ENCODE peak calls at places on chromosomes 6 and 20, in nine cellular contexts. K, D, G, A, C, E, Q, I and N are unnamed samples.

GRCh38 chr6:164321297-164321696 is 906.8 kb downstream of the QKI start:
- DNase-seq in K (no peak), D (no peak), G (no peak), A (no peak), C (no peak), E (no peak), Q (no peak), I (no peak), N (no peak)

GRCh38 chr6:143027058-143027457 is 33.6 kb upstream of the AIG1 start:
- DNase-seq in K (peak), D (no peak), G (peak), A (no peak), C (no peak), E (peak), Q (peak), I (peak), N (no peak)

GRCh38 chr20:53788253-53789022 is 194.8 kb upstream of the ZNF217 start:
- DNase-seq in K (no peak), D (no peak), G (no peak), A (no peak), C (no peak), E (no peak), Q (no peak), I (no peak), N (no peak)

GRCh38 chr6:105748737-105749161 is 337.4 kb upstream of the PRDM1 start:
- DNase-seq in K (no peak), D (no peak), G (no peak), A (no peak), C (no peak), E (no peak), Q (no peak), I (peak), N (no peak)

GRCh38 chr20:63202811-63203526 is 13.0 kb downstream of the YTHDF1 start:
- DNase-seq in K (no peak), D (no peak), G (no peak), A (no peak), C (no peak), E (no peak), Q (no peak), I (no peak), N (no peak)

GRCh38 chr20:38799248-38799647 is 6.2 kb upstream of the PPP1R16B start:
- DNase-seq in K (no peak), D (no peak), G (no peak), A (no peak), C (no peak), E (no peak), Q (no peak), I (no peak), N (no peak)

GRCh38 chr6:2968600-2969135 is 2.7 kb downstream of the SERPINB6 start:
- DNase-seq in K (no peak), D (no peak), G (no peak), A (no peak), C (no peak), E (no peak), Q (peak), I (no peak), N (no peak)

GRCh38 chr6:37477186-37477585 is 22.5 kb downstream of the CCDC167 start:
- DNase-seq in K (no peak), D (no peak), G (no peak), A (no peak), C (no peak), E (no peak), Q (peak), I (no peak), N (no peak)

GRCh38 chr6:113432729-113433505 is 424.2 kb upstream of the MARCKS start:
- DNase-seq in K (no peak), D (no peak), G (no peak), A (no peak), C (no peak), E (no peak), Q (no peak), I (peak), N (no peak)

GRCh38 chr6:75117701-75118100 is 88.2 kb downstream of the COL12A1 start:
- DNase-seq in K (no peak), D (no peak), G (no peak), A (no peak), C (no peak), E (no peak), Q (no peak), I (peak), N (no peak)

GRCh38 chr6:41451039-41451438 is 95.1 kb upstream of the FOXP4 start:
- DNase-seq in K (no peak), D (no peak), G (peak), A (no peak), C (no peak), E (no peak), Q (peak), I (peak), N (no peak)

GRCh38 chr6:56318851-56319250 is 71.5 kb upstream of the COL21A1 start:
- DNase-seq in K (no peak), D (no peak), G (no peak), A (no peak), C (no peak), E (no peak), Q (no peak), I (no peak), N (no peak)

GRCh38 chr6:86888311-86888710 is 49.0 kb upstream of the HTR1E start:
- DNase-seq in K (no peak), D (no peak), G (no peak), A (no peak), C (no peak), E (no peak), Q (no peak), I (no peak), N (no peak)

GRCh38 chr6:11354019-11354418 is 121.6 kb upstream of the NEDD9 start:
- DNase-seq in K (no peak), D (peak), G (no peak), A (peak), C (no peak), E (no peak), Q (peak), I (peak), N (no peak)

GRCh38 chr6:136236491-136237293 is 13.4 kb downstream of the MTFR2 start:
- DNase-seq in K (no peak), D (no peak), G (no peak), A (no peak), C (no peak), E (no peak), Q (peak), I (peak), N (no peak)

GRCh38 chr20:24448170-24448569 is 21.3 kb upstream of the SYNDIG1 start:
- DNase-seq in K (no peak), D (no peak), G (no peak), A (no peak), C (no peak), E (no peak), Q (peak), I (no peak), N (no peak)

GRCh38 chr6:73803562-73804221 is 107.7 kb downstream of the CD109 start:
- DNase-seq in K (no peak), D (no peak), G (peak), A (no peak), C (peak), E (peak), Q (peak), I (peak), N (no peak)

GRCh38 chr6:36999467-37000125 is 5.9 kb upstream of the FGD2 start:
- DNase-seq in K (no peak), D (no peak), G (no peak), A (no peak), C (no peak), E (no peak), Q (no peak), I (no peak), N (no peak)

GRCh38 chr20:49510562-49511117 is 28.2 kb upstream of the KCNB1 start:
- DNase-seq in K (peak), D (no peak), G (no peak), A (peak), C (no peak), E (peak), Q (no peak), I (peak), N (no peak)

GRCh38 chr6:169216830-169217229 is 36.8 kb downstream of the THBS2 start:
- DNase-seq in K (no peak), D (no peak), G (no peak), A (no peak), C (no peak), E (no peak), Q (no peak), I (peak), N (no peak)

GRCh38 chr6:140909156-140909555 is 1223.6 kb upstream of the GJE1 start:
- DNase-seq in K (no peak), D (no peak), G (no peak), A (no peak), C (no peak), E (no peak), Q (no peak), I (peak), N (no peak)

GRCh38 chr20:43459022-43459942 is 1.6 kb downstream of the SRSF6 start:
- DNase-seq in K (peak), D (no peak), G (no peak), A (no peak), C (no peak), E (no peak), Q (no peak), I (peak), N (no peak)

GRCh38 chr6:2433686-2434085 is 188.3 kb upstream of the GMDS start:
- DNase-seq in K (no peak), D (no peak), G (no peak), A (no peak), C (no peak), E (no peak), Q (no peak), I (no peak), N (no peak)

GRCh38 chr6:49743427-49743826 is 761 bp downstream of the CRISP3 start:
- DNase-seq in K (no peak), D (no peak), G (no peak), A (no peak), C (no peak), E (no peak), Q (no peak), I (no peak), N (no peak)

GRCh38 chr6:158312672-158313397 is 570 bp downstream of the TULP4 start:
- DNase-seq in K (no peak), D (no peak), G (no peak), A (no peak), C (no peak), E (no peak), Q (no peak), I (no peak), N (no peak)

GRCh38 chr6:148457137-148457842 is 114.7 kb downstream of the SASH1 start:
- DNase-seq in K (no peak), D (no peak), G (no peak), A (no peak), C (no peak), E (no peak), Q (no peak), I (no peak), N (no peak)

GRCh38 chr6:44925100-44925739 is 402.9 kb upstream of the RUNX2 start:
- DNase-seq in K (no peak), D (no peak), G (peak), A (no peak), C (no peak), E (no peak), Q (no peak), I (no peak), N (no peak)

GRCh38 chr6:21823371-21823770 is 229.8 kb downstream of the SOX4 start:
- DNase-seq in K (no peak), D (no peak), G (no peak), A (no peak), C (no peak), E (no peak), Q (no peak), I (no peak), N (no peak)

GRCh38 chr6:50816947-50817637 is 1.6 kb upstream of the TFAP2B start:
- DNase-seq in K (no peak), D (no peak), G (no peak), A (no peak), C (no peak), E (no peak), Q (no peak), I (no peak), N (no peak)

GRCh38 chr20:19692685-19693119 is 65.4 kb upstream of the RIN2 start:
- DNase-seq in K (peak), D (no peak), G (peak), A (no peak), C (peak), E (peak), Q (peak), I (peak), N (peak)

GRCh38 chr6:127606131-127606562 is 29.2 kb downstream of the C6orf58 start:
- DNase-seq in K (peak), D (no peak), G (peak), A (no peak), C (peak), E (no peak), Q (peak), I (peak), N (no peak)

GRCh38 chr20:61976275-61976649 is 89.4 kb downstream of the TAF4 start:
- DNase-seq in K (no peak), D (no peak), G (no peak), A (no peak), C (no peak), E (no peak), Q (no peak), I (no peak), N (no peak)

GRCh38 chr20:61979090-61979489 is 86.6 kb downstream of the TAF4 start:
- DNase-seq in K (no peak), D (no peak), G (no peak), A (no peak), C (no peak), E (no peak), Q (no peak), I (no peak), N (no peak)

GRCh38 chr20:61978491-61978890 is 87.2 kb downstream of the TAF4 start:
- DNase-seq in K (no peak), D (no peak), G (no peak), A (no peak), C (no peak), E (no peak), Q (no peak), I (no peak), N (no peak)

GRCh38 chr20:61976650-61977332 is 88.9 kb downstream of the TAF4 start:
- DNase-seq in K (no peak), D (no peak), G (no peak), A (no peak), C (no peak), E (no peak), Q (no peak), I (no peak), N (no peak)

GRCh38 chr20:61977387-61977786 is 88.3 kb downstream of the TAF4 start:
- DNase-seq in K (no peak), D (no peak), G (no peak), A (no peak), C (no peak), E (no peak), Q (no peak), I (no peak), N (no peak)
- TF ChIP-seq CTCF in K (no peak), D (no peak), G (no peak), A (no peak), C (no peak), E (no peak), Q (no peak), I (no peak), N (no peak)

GRCh38 chr20:8116067-8116811 is 15.8 kb upstream of the PLCB1 start:
- DNase-seq in K (no peak), D (no peak), G (no peak), A (no peak), C (no peak), E (no peak), Q (no peak), I (peak), N (no peak)

GRCh38 chr20:8121666-8122065 is 10.4 kb upstream of the PLCB1 start:
- DNase-seq in K (no peak), D (no peak), G (no peak), A (no peak), C (no peak), E (no peak), Q (no peak), I (no peak), N (no peak)

GRCh38 chr20:8118735-8119134 is 13.3 kb upstream of the PLCB1 start:
- DNase-seq in K (no peak), D (no peak), G (no peak), A (no peak), C (no peak), E (no peak), Q (no peak), I (no peak), N (no peak)

DNA sequence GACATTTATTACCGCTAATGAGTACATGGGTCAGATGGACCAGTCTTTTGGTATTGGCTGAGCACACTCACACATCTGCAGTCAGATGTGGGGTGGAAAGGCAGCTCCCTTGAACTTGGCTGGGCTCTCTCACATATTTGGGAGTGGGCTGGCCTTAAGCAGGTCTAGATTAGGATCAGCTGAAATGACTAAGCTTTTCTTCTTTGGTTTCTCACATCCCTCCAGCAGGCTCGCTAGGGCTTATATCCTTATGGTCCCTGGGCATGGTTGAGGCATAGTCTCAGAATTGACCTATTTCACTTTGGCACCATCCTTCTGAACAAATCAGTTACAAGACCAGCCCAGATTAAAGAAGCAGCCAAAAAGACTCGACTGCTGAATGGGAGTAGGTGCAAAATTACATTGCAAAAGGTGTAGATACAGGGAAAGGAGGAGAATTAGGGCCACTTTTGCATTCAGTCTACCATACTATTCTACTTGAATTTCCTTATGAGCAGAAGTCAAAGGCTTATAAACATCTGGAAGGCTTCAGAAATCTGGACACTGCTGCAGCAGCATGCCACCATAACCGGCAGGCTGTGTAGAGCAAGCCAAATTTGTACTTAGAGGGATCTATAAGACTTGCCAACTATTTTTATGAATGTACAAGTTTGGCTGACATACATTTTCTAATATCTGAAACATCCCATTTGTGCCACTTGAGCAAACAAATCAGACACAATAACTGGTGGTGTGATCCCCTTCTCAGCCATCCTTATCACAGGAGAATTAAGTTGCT is 14.2 kb upstream of the PLCB1 start:
- DNase-seq in K (no peak), D (no peak), G (no peak), A (no peak), C (no peak), E (no peak), Q (no peak), I (peak), N (no peak)
- TF ChIP-seq CTCF in K (no peak), D (no peak), G (no peak), A (no peak), C (no peak), E (no peak), Q (no peak), I (no peak), N (no peak)

GRCh38 chr6:160104821-160105517 is 16.6 kb upstream of the SLC22A1 start:
- DNase-seq in K (no peak), D (no peak), G (no peak), A (no peak), C (no peak), E (no peak), Q (no peak), I (no peak), N (no peak)
- TF ChIP-seq CTCF in K (no peak), D (no peak), G (no peak), A (no peak), C (no peak), E (no peak), Q (peak), I (no peak), N (no peak)

DNA sequence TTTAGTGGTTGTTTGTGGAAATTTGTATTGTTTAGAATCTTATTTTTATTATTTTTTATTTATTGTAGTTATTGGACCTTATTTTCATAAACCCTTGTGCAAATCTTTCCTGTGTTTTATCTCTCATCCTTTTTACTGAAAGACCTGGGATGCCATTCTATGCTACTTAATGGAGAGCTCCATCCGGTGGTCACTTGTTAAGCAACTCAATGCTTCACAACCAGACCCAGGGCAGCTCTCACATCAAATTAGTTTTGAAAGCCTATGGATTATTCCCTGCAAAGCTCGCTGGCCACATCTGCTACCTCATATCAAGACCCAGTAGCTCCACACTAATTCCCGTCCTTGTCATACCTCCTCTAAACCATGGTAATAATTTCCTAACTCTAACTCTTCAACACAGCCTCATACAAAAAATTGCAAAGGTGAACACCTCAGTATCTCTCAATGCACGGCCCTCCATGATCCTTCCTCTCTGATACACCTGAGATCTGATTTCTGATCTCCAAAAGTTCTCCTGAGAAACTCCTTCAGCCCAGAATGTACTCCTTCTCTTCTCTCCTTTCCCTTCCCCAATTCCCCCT is 296.6 kb upstream of the MANEA start:
- DNase-seq in K (no peak), D (no peak), G (peak), A (no peak), C (peak), E (no peak), Q (no peak), I (peak), N (no peak)
- TF ChIP-seq CTCF in K (no peak), D (peak), G (peak), A (peak), C (peak), E (no peak), Q (peak), I (no peak), N (peak)

GRCh38 chr6:116462516-116462915 is 1.3 kb downstream of the CALHM6 start:
- DNase-seq in K (no peak), D (no peak), G (no peak), A (no peak), C (no peak), E (no peak), Q (no peak), I (no peak), N (no peak)

GRCh38 chr6:116467514-116467913 is 6.3 kb downstream of the CALHM6 start:
- DNase-seq in K (no peak), D (no peak), G (no peak), A (no peak), C (no peak), E (no peak), Q (no peak), I (no peak), N (no peak)

GRCh38 chr6:116467096-116467495 is 5.9 kb downstream of the CALHM6 start:
- DNase-seq in K (no peak), D (no peak), G (no peak), A (no peak), C (no peak), E (no peak), Q (no peak), I (no peak), N (no peak)

GRCh38 chr6:116468293-116468692 is 7.1 kb downstream of the CALHM6 start:
- DNase-seq in K (no peak), D (no peak), G (peak), A (no peak), C (no peak), E (no peak), Q (no peak), I (no peak), N (no peak)

GRCh38 chr6:116465246-116465645 is 4.1 kb downstream of the CALHM6 start:
- DNase-seq in K (no peak), D (no peak), G (no peak), A (no peak), C (no peak), E (no peak), Q (no peak), I (no peak), N (no peak)
- TF ChIP-seq CTCF in K (no peak), D (no peak), G (no peak), A (no peak), C (no peak), E (no peak), Q (no peak), I (no peak), N (no peak)

GRCh38 chr6:144104898-144105487 is 9.6 kb upstream of the SF3B5 start:
- DNase-seq in K (no peak), D (no peak), G (peak), A (no peak), C (peak), E (no peak), Q (no peak), I (peak), N (no peak)
- TF ChIP-seq CTCF in K (peak), D (peak), G (peak), A (peak), C (peak), E (peak), Q (peak), I (peak), N (peak)

DNA sequence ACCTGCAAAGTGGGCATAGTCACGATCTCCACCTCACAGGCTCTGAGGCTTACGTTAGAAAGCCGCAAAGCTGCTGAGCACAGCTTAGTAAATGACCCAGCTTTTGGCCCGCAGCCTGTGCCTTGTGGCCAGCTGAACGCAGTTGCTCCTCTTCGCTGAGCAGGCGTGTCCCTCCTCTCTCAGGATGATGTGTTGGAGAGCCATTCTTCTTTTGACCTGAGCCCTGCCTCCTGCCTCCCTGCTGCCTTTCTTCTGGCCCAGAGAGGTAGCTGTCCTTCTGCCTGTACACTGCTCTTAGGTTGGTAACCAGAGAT is 47.6 kb upstream of the MYL9 start:
- DNase-seq in K (peak), D (no peak), G (no peak), A (peak), C (no peak), E (no peak), Q (no peak), I (peak), N (no peak)
- TF ChIP-seq CTCF in K (no peak), D (no peak), G (no peak), A (no peak), C (no peak), E (no peak), Q (no peak), I (no peak), N (no peak)

GRCh38 chr6:13528232-13528631 is 40.8 kb upstream of the GFOD1 start:
- DNase-seq in K (no peak), D (no peak), G (no peak), A (no peak), C (no peak), E (no peak), Q (no peak), I (no peak), N (no peak)
- TF ChIP-seq CTCF in K (no peak), D (peak), G (no peak), A (no peak), C (no peak), E (no peak), Q (no peak), I (no peak), N (no peak)

GRCh38 chr6:47679507-47679906 is 18.9 kb upstream of the ADGRF4 start:
- DNase-seq in K (no peak), D (no peak), G (no peak), A (no peak), C (no peak), E (no peak), Q (no peak), I (no peak), N (no peak)
- TF ChIP-seq CTCF in K (no peak), D (no peak), G (no peak), A (no peak), C (no peak), E (no peak), Q (no peak), I (no peak), N (no peak)